ENCODE peak calls at places on chromosomes 7 and 10, in eight cellular contexts. One of them, this sample, is unnamed.

GRCh38 chr7:116423499-116423898 is 76.0 kb upstream of the CAV2 start:
- DNase-seq in fibroblast of lung: no peak
- DNase-seq in fibroblast of the aortic adventitia: no peak
- DNase-seq in psoas muscle: no peak
- DNase-seq in colonic mucosa: no peak
- DNase-seq in GM23338: no peak
- DNase-seq in transverse colon: no peak
- DNase-seq in IMR-90: no peak
- DNase-seq in this sample: no peak

GRCh38 chr7:95473276-95473985 is 12.3 kb upstream of the ASB4 start:
- DNase-seq in fibroblast of lung: no peak
- DNase-seq in fibroblast of the aortic adventitia: no peak
- DNase-seq in psoas muscle: no peak
- DNase-seq in colonic mucosa: no peak
- DNase-seq in GM23338: no peak
- DNase-seq in transverse colon: no peak
- DNase-seq in IMR-90: no peak
- DNase-seq in this sample: no peak

GRCh38 chr10:8691498-8692017 is 637.1 kb downstream of the GATA3 start:
- DNase-seq in fibroblast of lung: no peak
- DNase-seq in fibroblast of the aortic adventitia: no peak
- DNase-seq in psoas muscle: no peak
- DNase-seq in colonic mucosa: no peak
- DNase-seq in GM23338: no peak
- DNase-seq in transverse colon: no peak
- DNase-seq in IMR-90: no peak
- DNase-seq in this sample: no peak

GRCh38 chr7:66779669-66780408 is 39.3 kb downstream of the RABGEF1 start:
- DNase-seq in fibroblast of lung: no peak
- DNase-seq in fibroblast of the aortic adventitia: peak; percentile 24
- DNase-seq in psoas muscle: no peak
- DNase-seq in colonic mucosa: no peak
- DNase-seq in GM23338: no peak
- DNase-seq in transverse colon: no peak
- DNase-seq in IMR-90: peak; percentile 56
- DNase-seq in this sample: no peak

GRCh38 chr10:16965740-16966447 is 148.7 kb upstream of the RSU1 start:
- DNase-seq in fibroblast of lung: peak; percentile 98
- DNase-seq in fibroblast of the aortic adventitia: peak; percentile 95
- DNase-seq in psoas muscle: no peak
- DNase-seq in colonic mucosa: no peak
- DNase-seq in GM23338: peak; percentile 43
- DNase-seq in transverse colon: peak; percentile 21
- DNase-seq in IMR-90: peak; percentile 99
- DNase-seq in this sample: peak; percentile 93

GRCh38 chr7:99102809-99103690 is 40.9 kb downstream of the SMURF1 start:
- DNase-seq in fibroblast of lung: peak; percentile 81
- DNase-seq in fibroblast of the aortic adventitia: peak; percentile 70
- DNase-seq in psoas muscle: no peak
- DNase-seq in colonic mucosa: no peak
- DNase-seq in GM23338: no peak
- DNase-seq in transverse colon: no peak
- DNase-seq in IMR-90: peak; percentile 92
- DNase-seq in this sample: no peak

GRCh38 chr7:1322240-1323110 is 89.8 kb downstream of the UNCX start:
- DNase-seq in fibroblast of lung: no peak
- DNase-seq in fibroblast of the aortic adventitia: no peak
- DNase-seq in psoas muscle: no peak
- DNase-seq in colonic mucosa: no peak
- DNase-seq in GM23338: no peak
- DNase-seq in transverse colon: no peak
- DNase-seq in IMR-90: no peak
- DNase-seq in this sample: no peak

GRCh38 chr10:49001402-49001801 is 61.8 kb upstream of the LRRC18 start:
- DNase-seq in fibroblast of lung: no peak
- DNase-seq in fibroblast of the aortic adventitia: no peak
- DNase-seq in psoas muscle: no peak
- DNase-seq in colonic mucosa: no peak
- DNase-seq in GM23338: peak; percentile 76
- DNase-seq in transverse colon: no peak
- DNase-seq in IMR-90: no peak
- DNase-seq in this sample: no peak

GRCh38 chr10:117188399-117188798 is 8.9 kb upstream of the KCNK18 start:
- DNase-seq in fibroblast of lung: no peak
- DNase-seq in fibroblast of the aortic adventitia: no peak
- DNase-seq in psoas muscle: no peak
- DNase-seq in colonic mucosa: no peak
- DNase-seq in GM23338: no peak
- DNase-seq in transverse colon: no peak
- DNase-seq in IMR-90: no peak
- DNase-seq in this sample: no peak

GRCh38 chr10:17454801-17455520 is 566 bp upstream of the ST8SIA6 start:
- DNase-seq in fibroblast of lung: no peak
- DNase-seq in fibroblast of the aortic adventitia: no peak
- DNase-seq in psoas muscle: no peak
- DNase-seq in colonic mucosa: no peak
- DNase-seq in GM23338: no peak
- DNase-seq in transverse colon: no peak
- DNase-seq in IMR-90: no peak
- DNase-seq in this sample: no peak

GRCh38 chr10:51014680-51015425 is 59.4 kb upstream of the PRKG1 start:
- DNase-seq in fibroblast of lung: peak; percentile 73
- DNase-seq in fibroblast of the aortic adventitia: peak; percentile 62
- DNase-seq in psoas muscle: no peak
- DNase-seq in colonic mucosa: no peak
- DNase-seq in GM23338: no peak
- DNase-seq in transverse colon: no peak
- DNase-seq in IMR-90: peak; percentile 61
- DNase-seq in this sample: no peak

GRCh38 chr10:112526130-112526529 is 79.1 kb downstream of the VTI1A start:
- DNase-seq in fibroblast of lung: no peak
- DNase-seq in fibroblast of the aortic adventitia: no peak
- DNase-seq in psoas muscle: no peak
- DNase-seq in colonic mucosa: no peak
- DNase-seq in GM23338: no peak
- DNase-seq in transverse colon: no peak
- DNase-seq in IMR-90: peak; percentile 28
- DNase-seq in this sample: no peak

GRCh38 chr7:50653116-50653854 is 88.1 kb upstream of the DDC start:
- DNase-seq in fibroblast of lung: peak; percentile 80
- DNase-seq in fibroblast of the aortic adventitia: peak; percentile 75
- DNase-seq in psoas muscle: peak; percentile 73
- DNase-seq in colonic mucosa: no peak
- DNase-seq in GM23338: no peak
- DNase-seq in transverse colon: peak; percentile 35
- DNase-seq in IMR-90: no peak
- DNase-seq in this sample: no peak

GRCh38 chr7:32881074-32881982 is 10.2 kb downstream of the KBTBD2 start:
- DNase-seq in fibroblast of lung: no peak
- DNase-seq in fibroblast of the aortic adventitia: peak; percentile 52
- DNase-seq in psoas muscle: no peak
- DNase-seq in colonic mucosa: no peak
- DNase-seq in GM23338: no peak
- DNase-seq in transverse colon: no peak
- DNase-seq in IMR-90: peak; percentile 36
- DNase-seq in this sample: no peak

GRCh38 chr10:16712883-16713282 is 104.3 kb downstream of the RSU1 start:
- DNase-seq in fibroblast of lung: no peak
- DNase-seq in fibroblast of the aortic adventitia: no peak
- DNase-seq in psoas muscle: no peak
- DNase-seq in colonic mucosa: no peak
- DNase-seq in GM23338: no peak
- DNase-seq in transverse colon: no peak
- DNase-seq in IMR-90: no peak
- DNase-seq in this sample: no peak

GRCh38 chr7:44608916-44609648 is 2.7 kb downstream of the OGDH start:
- DNase-seq in fibroblast of lung: no peak
- DNase-seq in fibroblast of the aortic adventitia: peak; percentile 82
- DNase-seq in psoas muscle: no peak
- DNase-seq in colonic mucosa: no peak
- DNase-seq in GM23338: peak; percentile 80
- DNase-seq in transverse colon: no peak
- DNase-seq in IMR-90: no peak
- DNase-seq in this sample: peak; percentile 83

GRCh38 chr10:35421553-35422178 is 85.4 kb downstream of the CCNY start:
- DNase-seq in fibroblast of lung: peak; percentile 88
- DNase-seq in fibroblast of the aortic adventitia: peak; percentile 88
- DNase-seq in psoas muscle: no peak
- DNase-seq in colonic mucosa: no peak
- DNase-seq in GM23338: no peak
- DNase-seq in transverse colon: peak; percentile 26
- DNase-seq in IMR-90: peak; percentile 94
- DNase-seq in this sample: no peak

GRCh38 chr10:52440612-52441285 is 126.7 kb downstream of the DKK1 start:
- DNase-seq in fibroblast of lung: no peak
- DNase-seq in fibroblast of the aortic adventitia: no peak
- DNase-seq in psoas muscle: no peak
- DNase-seq in colonic mucosa: no peak
- DNase-seq in GM23338: peak; percentile 5
- DNase-seq in transverse colon: no peak
- DNase-seq in IMR-90: no peak
- DNase-seq in this sample: no peak

GRCh38 chr7:116316838-116317612 is 106.7 kb downstream of the TES start:
- DNase-seq in fibroblast of lung: peak; percentile 99
- DNase-seq in fibroblast of the aortic adventitia: peak; percentile 99
- DNase-seq in psoas muscle: peak; percentile 16
- DNase-seq in colonic mucosa: peak; percentile 20
- DNase-seq in GM23338: no peak
- DNase-seq in transverse colon: no peak
- DNase-seq in IMR-90: peak; percentile 99
- DNase-seq in this sample: peak; percentile 95

GRCh38 chr7:131555565-131556054 is 818 bp downstream of the PODXL start:
- DNase-seq in fibroblast of lung: no peak
- DNase-seq in fibroblast of the aortic adventitia: no peak
- DNase-seq in psoas muscle: no peak
- DNase-seq in colonic mucosa: no peak
- DNase-seq in GM23338: no peak
- DNase-seq in transverse colon: no peak
- DNase-seq in IMR-90: no peak
- DNase-seq in this sample: no peak

GRCh38 chr10:118704711-118705110 is 50.1 kb downstream of the CACUL1 start:
- DNase-seq in fibroblast of lung: no peak
- DNase-seq in fibroblast of the aortic adventitia: no peak
- DNase-seq in psoas muscle: no peak
- DNase-seq in colonic mucosa: no peak
- DNase-seq in GM23338: peak; percentile 14
- DNase-seq in transverse colon: no peak
- DNase-seq in IMR-90: no peak
- DNase-seq in this sample: no peak

DNA sequence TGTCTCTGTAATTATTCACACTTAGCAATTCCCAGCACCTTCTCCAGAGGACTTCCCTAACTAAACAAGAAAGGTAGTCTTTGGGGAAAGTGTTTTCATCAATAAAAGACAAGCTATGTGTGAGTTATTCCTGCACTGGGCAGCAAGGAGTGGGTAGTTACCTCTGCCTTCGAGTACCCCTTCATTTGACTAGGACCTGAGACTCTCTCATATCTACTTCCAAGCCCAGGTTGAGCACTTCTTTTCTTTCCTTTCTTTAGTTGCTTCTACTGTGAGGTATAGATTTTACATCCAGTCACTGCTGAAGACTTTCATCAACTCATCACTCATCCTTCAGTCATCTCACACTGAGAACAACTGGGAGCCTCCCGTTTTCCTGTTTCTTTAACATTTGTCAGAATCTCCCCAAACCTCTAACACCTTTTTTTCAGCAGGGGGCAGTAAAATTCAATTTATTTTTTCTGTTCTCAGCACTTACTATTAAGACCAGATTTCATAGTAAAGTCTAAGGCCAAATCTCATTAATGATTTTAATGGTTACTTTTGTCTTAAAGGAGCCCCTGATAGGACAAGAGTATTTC is 80.1 kb upstream of the PRSS1 start:
- DNase-seq in fibroblast of lung: peak; percentile 22
- DNase-seq in fibroblast of the aortic adventitia: peak; percentile 49
- DNase-seq in psoas muscle: no peak
- DNase-seq in colonic mucosa: no peak
- DNase-seq in GM23338: peak; percentile 72
- DNase-seq in transverse colon: no peak
- DNase-seq in IMR-90: peak; percentile 3
- DNase-seq in this sample: no peak
- TF ChIP-seq CTCF in fibroblast of lung: peak; percentile 23
- TF ChIP-seq CTCF in fibroblast of the aortic adventitia: peak; percentile 49
- TF ChIP-seq CTCF in psoas muscle: peak; percentile 28
- TF ChIP-seq CTCF in colonic mucosa: no peak
- TF ChIP-seq CTCF in GM23338: peak; percentile 73
- TF ChIP-seq CTCF in transverse colon: peak; percentile 23
- TF ChIP-seq CTCF in IMR-90: peak; percentile 42
- TF ChIP-seq CTCF in this sample: peak; percentile 19

DNA sequence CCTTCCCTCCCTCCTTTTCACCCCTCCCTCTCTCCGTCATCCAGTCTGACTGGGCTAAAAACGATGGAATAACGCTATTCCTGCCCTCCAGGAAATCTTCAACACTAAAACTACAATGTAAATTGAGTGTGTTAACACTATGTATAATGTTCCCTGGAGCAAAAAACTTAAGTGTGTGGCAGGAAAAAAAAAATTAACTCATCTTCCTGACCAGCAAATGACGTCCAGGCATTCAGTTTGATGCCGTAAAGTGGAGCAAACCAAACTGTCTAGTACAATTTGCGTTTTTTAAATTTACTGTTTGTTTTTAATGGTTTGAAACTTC is 545 bp upstream of the MTPN start:
- DNase-seq in fibroblast of lung: no peak
- DNase-seq in fibroblast of the aortic adventitia: no peak
- DNase-seq in psoas muscle: no peak
- DNase-seq in colonic mucosa: no peak
- DNase-seq in GM23338: no peak
- DNase-seq in transverse colon: no peak
- DNase-seq in IMR-90: no peak
- DNase-seq in this sample: no peak
- H3K4me3 ChIP-seq in fibroblast of lung: peak overlapping the region; percentile 96
- H3K4me3 ChIP-seq in fibroblast of the aortic adventitia: peak overlapping the region; percentile 94
- H3K4me3 ChIP-seq in psoas muscle: peak overlapping the region; percentile 93
- H3K4me3 ChIP-seq in colonic mucosa: peak overlapping the region; percentile 91
- H3K4me3 ChIP-seq in GM23338: peak overlapping the region; percentile 81
- H3K4me3 ChIP-seq in transverse colon: peak overlapping the region; percentile 78
- H3K4me3 ChIP-seq in IMR-90: peak overlapping the region; percentile 88
- H3K4me3 ChIP-seq in this sample: peak overlapping the region; percentile 99

GRCh38 chr10:4151466-4151865 is 366.5 kb upstream of the KLF6 start:
- DNase-seq in fibroblast of lung: no peak
- DNase-seq in fibroblast of the aortic adventitia: no peak
- DNase-seq in psoas muscle: no peak
- DNase-seq in colonic mucosa: no peak
- DNase-seq in GM23338: peak; percentile 72
- DNase-seq in transverse colon: no peak
- DNase-seq in IMR-90: peak; percentile 6
- DNase-seq in this sample: no peak
- TF ChIP-seq CTCF in fibroblast of lung: no peak
- TF ChIP-seq CTCF in fibroblast of the aortic adventitia: no peak
- TF ChIP-seq CTCF in psoas muscle: no peak
- TF ChIP-seq CTCF in colonic mucosa: no peak
- TF ChIP-seq CTCF in GM23338: peak; percentile 64
- TF ChIP-seq CTCF in transverse colon: no peak
- TF ChIP-seq CTCF in IMR-90: no peak
- TF ChIP-seq CTCF in this sample: no peak

DNA sequence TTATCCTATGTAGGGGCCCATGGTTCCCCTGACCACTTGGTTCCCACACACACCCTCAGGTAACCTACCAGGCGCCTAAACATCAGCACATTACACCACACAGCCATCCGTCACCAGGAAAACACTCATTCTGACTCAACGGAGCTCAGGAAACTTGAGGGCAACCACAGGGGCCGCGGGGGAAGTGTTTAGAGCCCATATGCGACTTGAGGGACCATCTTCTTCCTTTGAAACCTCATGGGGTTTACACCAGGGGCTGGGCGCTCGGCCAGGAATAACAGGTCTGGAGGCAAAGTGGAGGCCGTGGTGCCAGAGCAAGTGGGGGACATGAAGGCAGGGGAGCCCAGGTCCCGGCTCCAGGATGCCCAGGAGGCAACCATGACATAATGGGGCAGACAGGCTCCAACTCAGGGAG is 1.5 kb downstream of the STX1A start:
- DNase-seq in fibroblast of lung: peak; percentile 64
- DNase-seq in fibroblast of the aortic adventitia: peak; percentile 67
- DNase-seq in psoas muscle: no peak
- DNase-seq in colonic mucosa: no peak
- DNase-seq in GM23338: no peak
- DNase-seq in transverse colon: peak; percentile 56
- DNase-seq in IMR-90: peak; percentile 93
- DNase-seq in this sample: peak; percentile 59
- H3K4me3 ChIP-seq in fibroblast of lung: peak overlapping the region; percentile 71
- H3K4me3 ChIP-seq in fibroblast of the aortic adventitia: peak overlapping the region; percentile 80
- H3K4me3 ChIP-seq in psoas muscle: peak overlapping the region; percentile 94
- H3K4me3 ChIP-seq in colonic mucosa: no peak overlapping the region
- H3K4me3 ChIP-seq in GM23338: no peak overlapping the region
- H3K4me3 ChIP-seq in transverse colon: peak overlapping the region; percentile 92
- H3K4me3 ChIP-seq in IMR-90: no peak overlapping the region
- H3K4me3 ChIP-seq in this sample: peak overlapping the region; percentile 83

This sample was measured in AG09309.